ENCODE peak calls at places on chromosomes 16 and 17, in eight cellular contexts. P is stomach, S is IMR-90, R is heart left ventricle, L is HCT116, W is tibial nerve, K is gastrocnemius medialis, Z is H1. O is an unnamed sample.

GRCh38 chr16:85652431-85653221 is 36.1 kb downstream of the GINS2 start:
- DNase-seq in K (no peak), W (peak; percentile 30), L (no peak), R (peak; percentile 57), P (peak; percentile 63), Z (no peak), S (peak; percentile 38), O (peak; percentile 64)

GRCh38 chr16:19883296-19883951 is 1.2 kb downstream of the GPRC5B start:
- DNase-seq in Z (no peak), W (peak; percentile 44), S (peak; percentile 25), R (peak; percentile 72), L (no peak), P (peak; percentile 48), K (peak; percentile 67), O (no peak)

GRCh38 chr16:49799172-49799571 is 56.7 kb downstream of the ZNF423 start:
- DNase-seq in P (no peak), W (no peak), S (no peak), L (no peak), Z (no peak), R (no peak), K (no peak), O (no peak)

GRCh38 chr16:46727630-46728029 is 20.5 kb downstream of the MYLK3 start:
- DNase-seq in W (no peak), K (no peak), Z (no peak), S (no peak), R (no peak), L (no peak), P (no peak), O (no peak)

GRCh38 chr17:43689814-43690213 is 28.1 kb upstream of the MEOX1 start:
- DNase-seq in Z (no peak), P (no peak), S (no peak), R (no peak), L (no peak), W (no peak), K (no peak), O (no peak)

GRCh38 chr17:39799395-39799794 is 61.7 kb downstream of the GRB7 start:
- DNase-seq in K (no peak), P (no peak), W (no peak), R (no peak), L (no peak), S (no peak), Z (no peak), O (no peak)

GRCh38 chr16:8866118-8866883 is 2.5 kb downstream of the CARHSP1 start:
- DNase-seq in L (no peak), P (peak; percentile 49), W (peak; percentile 43), R (peak; percentile 77), K (no peak), S (no peak), Z (peak; percentile 87), O (no peak)

GRCh38 chr16:88967800-88968588 is 9.0 kb downstream of the CBFA2T3 start:
- DNase-seq in S (no peak), W (no peak), L (no peak), P (no peak), R (no peak), Z (no peak), K (no peak), O (peak; percentile 92)

GRCh38 chr16:2180461-2180860 is 15.9 kb downstream of the CASKIN1 start:
- DNase-seq in L (no peak), K (no peak), P (no peak), Z (no peak), W (no peak), R (no peak), S (no peak), O (no peak)

GRCh38 chr16:11857161-11857560 is 5.8 kb upstream of the RSL1D1 start:
- DNase-seq in Z (no peak), W (no peak), P (no peak), L (no peak), K (no peak), S (peak; percentile 70), R (no peak), O (no peak)

GRCh38 chr16:56870271-56870888 is 5.4 kb downstream of the SLC12A3 start:
- DNase-seq in R (no peak), L (no peak), P (no peak), Z (no peak), W (no peak), S (no peak), K (no peak), O (no peak)

GRCh38 chr17:78114831-78115723 is 13.5 kb downstream of the TMC6 start:
- DNase-seq in L (no peak), K (no peak), P (no peak), R (peak; percentile 78), W (no peak), S (no peak), Z (no peak), O (no peak)
- TF ChIP-seq POLR2A in L (no peak), K (no peak), P (no peak), R (no peak), W (no peak), S (no peak), Z (no peak), O (no peak)

DNA sequence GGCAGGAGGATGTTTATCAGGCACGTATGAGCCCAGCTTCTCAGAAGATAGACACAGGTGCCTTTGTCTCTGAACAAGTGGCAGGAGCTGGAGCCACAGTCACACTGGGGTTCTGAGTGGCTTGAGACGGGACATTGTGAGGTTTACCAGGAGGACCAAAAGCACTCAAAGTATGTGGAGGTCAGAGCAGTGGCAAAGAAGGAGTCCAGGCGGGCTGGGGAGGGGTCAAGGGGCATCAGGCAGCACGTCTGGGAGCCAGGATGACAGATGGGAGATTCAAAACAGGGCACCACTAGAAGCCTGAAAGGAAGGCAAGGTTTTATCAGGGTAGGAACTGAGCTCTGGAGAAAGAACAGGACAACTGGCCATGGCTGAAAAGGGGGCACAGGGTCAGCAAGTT is 67.2 kb upstream of the MARCHF10 start:
- DNase-seq in R (no peak), L (no peak), Z (no peak), K (no peak), P (no peak), S (no peak), W (no peak), O (no peak)
- TF ChIP-seq POLR2A in R (no peak), L (no peak), Z (no peak), K (no peak), P (no peak), S (no peak), W (no peak), O (no peak)

GRCh38 chr16:28924762-28925385 is at the start of gene RABEP2:
- DNase-seq in K (peak; percentile 77), L (peak; percentile 92), R (peak; percentile 95), W (peak; percentile 84), Z (peak; percentile 95), P (peak; percentile 100), S (peak; percentile 78), O (peak; percentile 99)

GRCh38 chr16:28924399-28924761 is 658 bp downstream of the RABEP2 start:
- DNase-seq in L (no peak), P (no peak), W (no peak), S (no peak), K (no peak), R (no peak), Z (no peak), O (no peak)

GRCh38 chr16:28923652-28924398 is 1.2 kb downstream of the RABEP2 start:
- DNase-seq in Z (no peak), S (no peak), L (no peak), W (no peak), P (peak; percentile 29), R (peak; percentile 4), K (no peak), O (peak; percentile 79)

GRCh38 chr16:28927815-28928214 is 2.8 kb upstream of the RABEP2 start:
- DNase-seq in Z (no peak), K (no peak), L (no peak), P (no peak), R (no peak), S (no peak), W (no peak), O (no peak)

DNA sequence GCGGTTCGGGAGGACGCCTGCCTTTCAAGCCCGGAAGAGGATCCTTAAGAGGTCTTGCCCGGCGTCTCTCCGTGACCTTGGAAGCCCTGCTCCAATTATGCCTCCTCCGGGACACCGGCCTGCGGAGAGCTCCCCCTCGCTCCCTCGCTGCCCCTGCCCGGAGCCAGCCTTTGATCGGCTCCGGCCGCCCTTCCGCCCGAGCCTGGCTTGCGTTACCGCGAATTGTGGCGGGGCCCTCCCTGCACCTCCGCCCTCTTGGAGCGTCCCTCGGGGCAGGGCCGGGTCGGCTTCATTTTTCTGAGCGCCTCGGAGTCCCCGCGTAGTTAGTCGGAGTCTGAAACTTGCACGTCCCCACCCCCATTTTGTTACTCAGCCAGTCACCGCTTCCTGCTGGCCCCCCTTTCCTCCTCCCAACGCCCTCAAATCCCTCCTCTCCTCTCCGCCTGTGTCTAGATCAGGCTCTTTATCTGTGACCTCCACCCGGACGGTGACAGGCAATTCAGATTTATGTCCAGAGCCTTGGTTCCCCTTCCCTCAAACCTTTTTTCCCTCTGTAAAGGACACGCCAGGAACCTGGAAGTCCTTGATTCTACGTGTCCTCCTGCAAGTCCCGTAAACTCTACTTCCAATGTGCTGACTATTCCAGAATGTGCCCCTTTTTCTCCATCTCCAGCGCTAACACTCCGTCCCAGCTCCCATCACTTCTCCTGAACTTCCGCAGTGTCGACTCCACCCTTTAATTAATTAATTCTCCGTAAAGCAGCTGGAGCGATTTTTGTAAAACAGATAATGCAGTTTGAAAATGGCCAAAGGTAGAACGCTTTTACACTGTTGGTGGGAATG is 569 bp upstream of the RABEP2 start:
- DNase-seq in R (peak; percentile 89), W (peak; percentile 48), L (peak; percentile 54), Z (peak; percentile 36), P (peak; percentile 62), S (peak; percentile 68), K (peak; percentile 32), O (no peak)
- TF ChIP-seq POLR2A in R (no peak), W (no peak), L (peak; percentile 63), Z (peak; percentile 66), P (no peak), S (peak; percentile 67), K (peak; percentile 43), O (no peak)

GRCh38 chr17:41678907-41679739 is 9.6 kb upstream of the EIF1 start:
- DNase-seq in W (no peak), Z (no peak), P (no peak), R (no peak), L (no peak), K (no peak), S (peak; percentile 28), O (peak; percentile 38)

GRCh38 chr17:41680426-41681040 is 8.2 kb upstream of the EIF1 start:
- DNase-seq in W (no peak), P (no peak), R (no peak), K (no peak), Z (no peak), L (no peak), S (no peak), O (no peak)

GRCh38 chr17:41679740-41680425 is 8.8 kb upstream of the EIF1 start:
- DNase-seq in P (no peak), Z (no peak), K (no peak), W (no peak), R (no peak), S (no peak), L (no peak), O (peak; percentile 15)

GRCh38 chr17:41676058-41676419 is 12.6 kb upstream of the EIF1 start:
- DNase-seq in P (no peak), W (no peak), Z (no peak), R (no peak), L (no peak), S (no peak), K (no peak), O (no peak)

DNA sequence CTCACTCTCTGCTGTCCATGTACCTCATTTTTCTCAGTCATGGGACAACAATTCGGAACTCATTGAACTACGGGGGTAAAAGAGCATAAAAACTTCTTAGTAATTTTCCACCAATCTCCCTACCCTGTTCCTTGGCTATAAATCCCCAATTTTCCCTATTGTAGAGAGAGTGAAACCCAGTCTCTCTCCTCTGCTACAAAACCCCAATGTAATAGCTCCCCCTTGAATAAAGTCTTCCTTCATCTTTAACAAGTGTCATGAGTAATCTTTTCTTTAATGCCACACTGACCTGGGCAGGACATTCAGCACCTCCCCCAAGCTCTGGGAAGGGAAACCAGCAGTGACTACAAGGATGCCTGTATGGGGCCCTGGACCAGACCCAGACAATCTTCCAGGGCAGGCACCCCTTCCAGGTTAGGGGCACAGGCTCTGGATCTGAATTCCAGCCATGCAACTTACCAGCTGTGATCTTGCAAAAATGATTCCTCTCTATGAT is 10.2 kb upstream of the EIF1 start:
- DNase-seq in L (no peak), R (no peak), K (no peak), W (no peak), Z (no peak), S (peak; percentile 9), P (no peak), O (no peak)
- TF ChIP-seq POLR2A in L (peak; percentile 89), R (no peak), K (no peak), W (no peak), Z (peak; percentile 83), S (no peak), P (no peak), O (no peak)

O was measured in Peyer's patch.